ENCODE peak calls at places on chromosomes 4 and X, in six cellular contexts. K is hepatocyte, W is H9, H is PC-3, C is SK-N-SH, X is HCT116. Y is an unnamed sample. For H3K27me3, the result is how much of the 10 kb centered on the place peaks cover.

GRCh38 chrX:1610166-1610565 is 4.7 kb upstream of the ASMT start:
- DNase-seq in K (no peak), W (no peak), H (no peak), C (no peak), X (no peak), Y (no peak)

GRCh38 chrX:68831405-68832100 is 2.7 kb downstream of the EFNB1 start:
- DNase-seq in K (no peak), W (peak), H (no peak), C (no peak), X (no peak), Y (no peak)

GRCh38 chr4:155906554-155907247 is 3.2 kb downstream of the TDO2 start:
- DNase-seq in K (peak), W (no peak), H (peak), C (no peak), X (no peak), Y (no peak)

GRCh38 chrX:63250253-63250868 is 100.8 kb downstream of the SPIN4 start:
- DNase-seq in K (peak), W (peak), H (peak), C (peak), X (peak), Y (peak)

GRCh38 chr4:3475713-3476260 is 12.7 kb downstream of the DOK7 start:
- DNase-seq in K (no peak), W (no peak), H (no peak), C (no peak), X (no peak), Y (peak)

GRCh38 chr4:84971319-84971932 is 4.9 kb upstream of the WDFY3 start:
- DNase-seq in K (peak), W (no peak), H (peak), C (peak), X (peak), Y (peak)

GRCh38 chr4:64899563-64899962 is 490.3 kb upstream of the TECRL start:
- DNase-seq in K (no peak), W (no peak), H (peak), C (no peak), X (no peak), Y (no peak)

GRCh38 chrX:118496763-118497079 is 1.1 kb downstream of the DOCK11 start:
- DNase-seq in K (no peak), W (no peak), H (no peak), C (no peak), X (no peak), Y (peak)

GRCh38 chr4:137070614-137071013 is 461.7 kb downstream of the PCDH18 start:
- DNase-seq in K (no peak), W (peak), H (no peak), C (peak), X (no peak), Y (peak)

GRCh38 chrX:41265615-41266014 is 68.3 kb upstream of the DDX3X start:
- DNase-seq in K (no peak), W (no peak), H (no peak), C (no peak), X (no peak), Y (no peak)

GRCh38 chrX:118495958-118496762 is 545 bp downstream of the DOCK11 start:
- DNase-seq in K (peak), W (peak), H (peak), C (peak), X (no peak), Y (peak)

GRCh38 chr4:1703880-1704279 is 8.2 kb downstream of the SLBP start:
- DNase-seq in K (no peak), W (no peak), H (no peak), C (no peak), X (no peak), Y (no peak)

GRCh38 chr4:89110541-89110985 is 770 bp upstream of the TIGD2 start:
- DNase-seq in K (peak), W (peak), H (peak), C (no peak), X (no peak), Y (no peak)

GRCh38 chr4:104726002-104726401 is 231.3 kb upstream of the CXXC4 start:
- DNase-seq in K (no peak), W (no peak), H (no peak), C (no peak), X (no peak), Y (no peak)

GRCh38 chr4:38656111-38656510 is 7.9 kb upstream of the KLF3 start:
- DNase-seq in K (no peak), W (no peak), H (no peak), C (no peak), X (no peak), Y (no peak)

GRCh38 chr4:72569719-72570235 is 756 bp upstream of the ADAMTS3 start:
- DNase-seq in K (no peak), W (no peak), H (peak), C (no peak), X (no peak), Y (no peak)

GRCh38 chr4:145218251-145218650 is 37.9 kb upstream of the OTUD4 start:
- DNase-seq in K (no peak), W (no peak), H (no peak), C (no peak), X (no peak), Y (no peak)

GRCh38 chr4:23999714-24000113 is 109.9 kb upstream of the PPARGC1A start:
- DNase-seq in K (no peak), W (no peak), H (peak), C (no peak), X (no peak), Y (no peak)

GRCh38 chr4:146488495-146489174 is 33.1 kb downstream of the SLC10A7 start:
- DNase-seq in K (no peak), W (no peak), H (no peak), C (no peak), X (no peak), Y (no peak)

GRCh38 chr4:124139044-124139443 is 573.5 kb downstream of the ANKRD50 start:
- DNase-seq in K (no peak), W (no peak), H (no peak), C (no peak), X (no peak), Y (no peak)

GRCh38 chr4:3371038-3371437 is 70.7 kb upstream of the HGFAC start:
- DNase-seq in K (peak), W (no peak), H (no peak), C (peak), X (no peak), Y (peak)

GRCh38 chr4:25209702-25210101 is 24.1 kb upstream of the PI4K2B start:
- DNase-seq in K (no peak), W (no peak), H (no peak), C (no peak), X (no peak), Y (no peak)

GRCh38 chr4:72564184-72564583 is 4.8 kb downstream of the ADAMTS3 start:
- DNase-seq in K (no peak), W (no peak), H (peak), C (no peak), X (no peak), Y (no peak)

GRCh38 chrX:46279925-46280313 is 265.3 kb downstream of the ZNF674 start:
- DNase-seq in K (no peak), W (no peak), H (peak), C (no peak), X (no peak), Y (no peak)

GRCh38 chr4:159281781-159282180 is 178.9 kb downstream of the RAPGEF2 start:
- DNase-seq in K (no peak), W (no peak), H (peak), C (no peak), X (no peak), Y (no peak)

GRCh38 chr4:95087657-95088455 is 330.1 kb downstream of the BMPR1B start:
- DNase-seq in K (peak), W (no peak), H (no peak), C (peak), X (no peak), Y (no peak)

GRCh38 chrX:117803463-117803862 is 313.1 kb downstream of the KLHL13 start:
- DNase-seq in K (no peak), W (no peak), H (no peak), C (no peak), X (no peak), Y (no peak)

DNA sequence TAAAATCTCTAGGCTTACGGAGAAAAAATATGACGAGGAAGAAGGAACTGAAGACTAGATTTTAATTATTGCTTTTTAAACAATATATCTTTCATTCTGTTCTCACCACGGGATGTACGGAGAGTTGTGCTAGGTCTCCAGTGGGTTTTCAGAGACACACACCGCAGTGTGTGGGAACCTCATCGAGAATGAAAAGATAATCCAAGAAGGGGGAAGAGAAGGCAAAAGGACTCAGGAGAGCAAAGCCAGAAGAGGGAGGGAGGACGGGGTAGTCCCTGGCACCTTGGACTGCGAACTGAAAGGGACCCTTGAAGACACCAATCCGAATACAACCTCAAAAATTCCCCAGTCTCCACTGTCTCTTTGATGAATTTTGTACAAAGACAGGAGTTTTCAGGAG is 907 bp upstream of the LEF1 start:
- DNase-seq in K (no peak), W (no peak), H (no peak), C (no peak), X (no peak), Y (no peak)
- H3K27me3 ChIP-seq in K (half or more), W (half or more), H (half or more), C (half or more), X (under half), Y (half or more)

DNA sequence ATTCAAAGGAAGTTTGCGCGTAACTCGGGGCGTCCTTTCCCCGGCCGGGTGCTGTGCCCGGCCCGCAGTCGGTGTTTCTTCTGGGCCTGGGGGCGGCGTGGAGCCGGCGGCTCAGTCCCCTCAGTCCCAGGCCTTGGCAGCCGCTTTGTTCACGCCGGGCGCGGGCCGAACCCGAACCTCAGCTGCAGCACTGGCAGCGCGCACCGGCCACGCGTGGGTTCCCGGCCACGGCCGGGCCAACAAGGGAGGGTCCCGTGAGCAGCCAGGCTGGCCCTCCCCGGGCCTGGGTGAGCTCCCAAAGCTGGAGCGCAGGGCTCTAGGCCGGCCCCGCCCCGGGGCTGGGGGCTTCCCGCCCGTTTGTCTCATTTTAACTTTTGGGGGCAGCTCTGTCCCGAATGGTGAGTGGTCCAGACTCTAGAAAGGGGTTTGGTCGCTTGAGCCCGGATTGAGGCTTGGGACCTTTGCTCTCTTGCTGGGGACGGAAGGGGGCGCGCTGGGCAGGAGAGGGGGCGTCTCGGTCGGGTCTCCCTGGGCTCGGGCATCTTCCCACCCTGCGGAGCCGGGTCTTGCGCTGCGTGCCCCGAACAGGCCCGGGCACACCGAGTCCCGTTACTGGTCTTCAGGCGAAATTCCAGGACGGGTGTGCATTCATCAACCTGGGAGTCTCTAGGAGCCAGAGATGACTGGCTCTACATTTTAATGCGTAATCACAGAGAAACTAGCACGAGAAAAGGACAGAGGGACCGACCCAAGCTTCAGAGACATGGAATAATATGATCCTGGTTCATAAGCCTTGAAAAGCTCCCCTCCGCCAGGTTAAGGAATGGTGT is 177.1 kb downstream of the CBR4 start:
- DNase-seq in K (peak), W (peak), H (no peak), C (peak), X (no peak), Y (peak)
- H2AFZ ChIP-seq in K (peak), W (no peak), H (peak), C (peak), X (no peak), Y (no peak)

GRCh38 chr4:15690020-15690809 is 8.6 kb downstream of the FAM200B start:
- DNase-seq in K (peak), W (no peak), H (peak), C (no peak), X (peak), Y (peak)
- H3K4me2 ChIP-seq in K (peak), W (peak), H (peak), C (peak), X (peak), Y (peak)

GRCh38 chrX:133389975-133390374 is 25.3 kb downstream of the GPC4 start:
- DNase-seq in K (no peak), W (no peak), H (no peak), C (no peak), X (no peak), Y (no peak)
- H3K27me3 ChIP-seq in K (under half), W (under half), H (under half), C (under half), X (under half), Y (under half)

GRCh38 chrX:100615015-100615414 is 21.6 kb downstream of the TSPAN6 start:
- DNase-seq in K (peak), W (peak), H (peak), C (peak), X (peak), Y (peak)
- H2AFZ ChIP-seq in K (no peak), W (no peak), H (peak), C (no peak), X (peak), Y (peak)